ENCODE peak calls at places on chromosomes 7 and 10, in eight cellular contexts. W is spleen, G is NCI-H460, C is epithelial cell of esophagus, A is H4, Y is GM03348, E is amygdala, Q is brain microvascular endothelial cell. P is an unnamed sample.

GRCh38 chr7:2109251-2109935 is 123.4 kb downstream of the MAD1L1 start:
- DNase-seq in E (no peak), Q (peak), W (no peak), A (no peak), Y (no peak), C (no peak), G (no peak), P (no peak)

GRCh38 chr10:21173433-21173963 is 276.4 kb upstream of the NEBL start:
- DNase-seq in G (no peak), Q (no peak), A (no peak), Y (no peak), W (no peak), E (no peak), C (no peak), P (no peak)

GRCh38 chr10:117896517-117896916 is 150.2 kb downstream of the RAB11FIP2 start:
- DNase-seq in Q (no peak), G (no peak), E (no peak), A (peak), Y (no peak), C (no peak), W (no peak), P (no peak)

GRCh38 chr7:36301914-36302771 is 87.5 kb upstream of the ANLN start:
- DNase-seq in C (peak), E (no peak), W (no peak), G (no peak), A (peak), Y (no peak), Q (no peak), P (no peak)

GRCh38 chr10:70585555-70586243 is 16.8 kb downstream of the PRF1 start:
- DNase-seq in E (no peak), W (no peak), Q (no peak), G (no peak), A (no peak), Y (no peak), C (no peak), P (no peak)

GRCh38 chr7:157465597-157466348 is 129.0 kb downstream of the DNAJB6 start:
- DNase-seq in A (no peak), Y (no peak), Q (no peak), W (peak), E (no peak), G (no peak), C (no peak), P (no peak)

GRCh38 chr10:80281292-80281691 is 8.2 kb downstream of the MAT1A start:
- DNase-seq in A (no peak), Y (no peak), Q (no peak), E (no peak), C (no peak), G (no peak), W (no peak), P (no peak)

GRCh38 chr7:40604601-40605438 is 470.0 kb downstream of the SUGCT start:
- DNase-seq in A (peak), W (peak), E (no peak), Q (peak), Y (no peak), G (peak), C (peak), P (no peak)

GRCh38 chr7:32518534-32519140 is 23.3 kb downstream of the AVL9 start:
- DNase-seq in A (peak), Q (no peak), E (no peak), C (peak), W (no peak), G (peak), Y (no peak), P (peak)

GRCh38 chr7:158261362-158262235 is 326.0 kb downstream of the PTPRN2 start:
- DNase-seq in Y (no peak), E (no peak), Q (no peak), C (no peak), A (no peak), G (no peak), W (peak), P (no peak)

GRCh38 chr10:86657396-86658011 is 3.2 kb downstream of the OPN4 start:
- DNase-seq in A (no peak), Y (peak), E (no peak), W (peak), Q (no peak), C (no peak), G (no peak), P (no peak)

GRCh38 chr7:104779888-104780287 is 234.1 kb upstream of the KMT2E start:
- DNase-seq in E (no peak), Q (no peak), G (no peak), A (no peak), Y (no peak), W (no peak), C (no peak), P (no peak)

GRCh38 chr10:16519908-16520861 is 1.5 kb downstream of the C1QL3 start:
- DNase-seq in Q (no peak), C (no peak), E (no peak), Y (peak), W (no peak), A (no peak), G (no peak), P (peak)

GRCh38 chr7:55590517-55591281 is 18.4 kb upstream of the VOPP1 start:
- DNase-seq in Q (no peak), A (no peak), C (no peak), Y (no peak), W (no peak), G (no peak), E (no peak), P (no peak)

GRCh38 chr10:23330953-23331352 is 13.6 kb downstream of the C10orf67 start:
- DNase-seq in Q (no peak), Y (no peak), A (no peak), G (no peak), E (no peak), C (no peak), W (no peak), P (no peak)

GRCh38 chr10:78543749-78544446 is 510.2 kb downstream of the RPS24 start:
- DNase-seq in W (no peak), G (no peak), E (peak), C (no peak), Y (peak), A (peak), Q (peak), P (peak)

GRCh38 chr10:107244122-107244521 is 79.6 kb upstream of the SORCS1 start:
- DNase-seq in Y (no peak), A (no peak), W (no peak), G (no peak), Q (no peak), C (no peak), E (no peak), P (no peak)

GRCh38 chr7:2321020-2321419 is 6.8 kb upstream of the SNX8 start:
- DNase-seq in A (no peak), C (peak), W (no peak), G (no peak), E (no peak), Y (peak), Q (no peak), P (no peak)

GRCh38 chr10:78754269-78755074 is 314.3 kb upstream of the ZMIZ1 start:
- DNase-seq in G (no peak), Y (no peak), W (peak), E (no peak), C (no peak), A (peak), Q (peak), P (peak)

GRCh38 chr7:28748934-28749584 is 209.1 kb downstream of the TRIL start:
- DNase-seq in Y (peak), A (peak), C (peak), W (peak), E (no peak), G (peak), Q (peak), P (peak)

GRCh38 chr10:27512548-27512947 is 8.4 kb downstream of the RAB18 start:
- DNase-seq in W (no peak), Y (peak), E (no peak), G (no peak), Q (no peak), A (no peak), C (no peak), P (peak)

GRCh38 chr10:63522129-63522687 is 1.0 kb downstream of the REEP3 start:
- DNase-seq in Q (no peak), E (no peak), A (no peak), W (no peak), G (no peak), Y (no peak), C (peak), P (no peak)

GRCh38 chr10:81848514-81848913 is 26.5 kb upstream of the NRG3 start:
- DNase-seq in E (no peak), C (no peak), G (no peak), Q (no peak), A (peak), Y (no peak), W (no peak), P (no peak)

GRCh38 chr7:74269757-74270277 is 15.6 kb upstream of the RFC2 start:
- DNase-seq in Q (peak), Y (peak), G (no peak), C (peak), A (peak), E (no peak), W (peak), P (peak)

GRCh38 chr7:140192176-140192575 is 15.4 kb upstream of the KDM7A start:
- DNase-seq in W (no peak), E (no peak), Q (no peak), Y (no peak), A (no peak), G (no peak), C (no peak), P (no peak)

GRCh38 chr10:75034131-75034512 is 77.3 kb upstream of the SAMD8 start:
- DNase-seq in Y (no peak), C (peak), A (no peak), W (no peak), Q (no peak), G (no peak), E (no peak), P (no peak)

GRCh38 chr10:123556049-123556448 is 110.1 kb upstream of the GPR26 start:
- DNase-seq in C (no peak), E (no peak), W (no peak), Q (no peak), A (no peak), Y (no peak), G (no peak), P (no peak)

GRCh38 chr7:32588657-32589056 is 93.4 kb downstream of the AVL9 start:
- DNase-seq in G (peak), C (peak), W (no peak), Q (peak), Y (peak), E (no peak), A (peak), P (peak)

GRCh38 chr10:23804125-23804524 is 365.2 kb downstream of the OTUD1 start:
- DNase-seq in E (no peak), A (no peak), C (no peak), W (no peak), Q (no peak), Y (no peak), G (no peak), P (no peak)

GRCh38 chr10:113167702-113168101 is 217.7 kb downstream of the TCF7L2 start:
- DNase-seq in A (no peak), W (no peak), E (no peak), Q (no peak), C (no peak), Y (no peak), G (no peak), P (no peak)

GRCh38 chr10:70775679-70776454 is 9.3 kb downstream of the TBATA start:
- DNase-seq in A (no peak), C (no peak), Y (peak), E (no peak), W (peak), G (no peak), Q (no peak), P (no peak)

GRCh38 chr7:154767821-154768415 is 235.0 kb downstream of the PAXIP1 start:
- DNase-seq in C (no peak), G (no peak), W (no peak), E (no peak), Q (no peak), A (no peak), Y (no peak), P (no peak)

GRCh38 chr10:70379581-70380176 is 2.7 kb downstream of the LRRC20 start:
- DNase-seq in G (no peak), W (no peak), A (no peak), Q (peak), C (no peak), E (no peak), Y (no peak), P (no peak)

GRCh38 chr7:133139350-133139749 is 57.5 kb upstream of the CHCHD3 start:
- DNase-seq in A (peak), Y (peak), C (peak), W (no peak), Q (peak), E (no peak), G (peak), P (peak)

GRCh38 chr10:46539596-46540411 is 16.7 kb downstream of the GPRIN2 start:
- DNase-seq in A (peak), G (no peak), W (peak), Y (no peak), E (no peak), C (no peak), Q (peak), P (no peak)

GRCh38 chr7:87475359-87476178 is at the start of gene ABCB4:
- DNase-seq in Y (peak), G (no peak), C (no peak), A (no peak), W (peak), Q (no peak), E (no peak), P (no peak)

GRCh38 chr10:121167534-121168243 is 316.5 kb downstream of the WDR11 start:
- DNase-seq in W (no peak), A (no peak), Y (no peak), G (no peak), E (no peak), Q (no peak), C (peak), P (no peak)

GRCh38 chr7:66183700-66184099 is 21.4 kb upstream of the TPST1 start:
- DNase-seq in Y (peak), A (peak), G (no peak), C (peak), Q (peak), E (no peak), W (no peak), P (peak)

GRCh38 chr10:100370976-100371706 is 24.1 kb downstream of the SCD start:
- DNase-seq in E (peak), Q (peak), G (peak), Y (peak), C (peak), A (peak), W (peak), P (peak)

GRCh38 chr7:6640246-6640721 is 3.2 kb downstream of the ZNF316 start:
- DNase-seq in E (no peak), W (no peak), A (no peak), Y (peak), C (peak), Q (peak), G (no peak), P (peak)